ENCODE peak calls at places on chromosome 13, in six cellular contexts. K is fibroblast of pulmonary artery, A is astrocyte of the spinal cord, W is suprapubic skin, L is tibial nerve, C is fibroblast of the aortic adventitia. X is an unnamed sample.

GRCh38 chr13:114272977-114273376 is 8.4 kb upstream of the UPF3A start:
- DNase-seq in K (peak; percentile 11), A (no peak), W (no peak), L (no peak), C (no peak), X (no peak)

GRCh38 chr13:50616101-50616500 is 227.4 kb downstream of the DLEU7 start:
- DNase-seq in K (peak; percentile 55), A (peak; percentile 55), W (no peak), L (no peak), C (peak; percentile 60), X (no peak)

GRCh38 chr13:76643596-76643995 is 242.6 kb downstream of the KCTD12 start:
- DNase-seq in K (no peak), A (no peak), W (no peak), L (no peak), C (no peak), X (no peak)

GRCh38 chr13:24032252-24032651 is 128.3 kb upstream of the SPATA13 start:
- DNase-seq in K (peak; percentile 97), A (peak; percentile 45), W (no peak), L (no peak), C (peak; percentile 98), X (peak; percentile 86)

GRCh38 chr13:70856706-70857105 is 748.5 kb upstream of the KLHL1 start:
- DNase-seq in K (no peak), A (no peak), W (no peak), L (no peak), C (no peak), X (no peak)

GRCh38 chr13:79631260-79631659 is 150.3 kb downstream of the NDFIP2 start:
- DNase-seq in K (peak; percentile 89), A (peak; percentile 78), W (no peak), L (no peak), C (peak; percentile 94), X (peak; percentile 76)

GRCh38 chr13:50893211-50893852 is 16.3 kb upstream of the RNASEH2B start:
- DNase-seq in K (no peak), A (peak; percentile 71), W (no peak), L (no peak), C (peak; percentile 18), X (no peak)

GRCh38 chr13:29684441-29684840 is 89.0 kb upstream of the SLC7A1 start:
- DNase-seq in K (peak; percentile 44), A (peak; percentile 60), W (no peak), L (no peak), C (peak; percentile 73), X (no peak)

GRCh38 chr13:102940770-102941169 is 94.9 kb downstream of the ERCC5 start:
- DNase-seq in K (no peak), A (no peak), W (no peak), L (no peak), C (no peak), X (no peak)

GRCh38 chr13:29059837-29060236 is 239.7 kb downstream of the MTUS2 start:
- DNase-seq in K (no peak), A (no peak), W (no peak), L (no peak), C (no peak), X (no peak)

GRCh38 chr13:108200781-108201398 is 14.4 kb downstream of the LIG4 start:
- DNase-seq in K (peak; percentile 13), A (no peak), W (no peak), L (no peak), C (no peak), X (no peak)

GRCh38 chr13:81446441-81446840 is 1105.5 kb upstream of the SPRY2 start:
- DNase-seq in K (no peak), A (no peak), W (no peak), L (no peak), C (no peak), X (no peak)

GRCh38 chr13:75931116-75931515 is 295.0 kb downstream of the LMO7 start:
- DNase-seq in K (no peak), A (peak; percentile 52), W (no peak), L (no peak), C (no peak), X (no peak)

GRCh38 chr13:110644892-110645521 is 29.7 kb downstream of the NAXD start:
- DNase-seq in K (peak; percentile 61), A (peak; percentile 83), W (peak; percentile 76), L (no peak), C (peak; percentile 54), X (peak; percentile 4)

GRCh38 chr13:24668955-24669354 is 11.3 kb upstream of the ATP12A start:
- DNase-seq in K (no peak), A (no peak), W (no peak), L (no peak), C (no peak), X (no peak)

GRCh38 chr13:20148501-20149183 is 12.2 kb downstream of the GJA3 start:
- DNase-seq in K (no peak), A (no peak), W (no peak), L (no peak), C (no peak), X (no peak)

GRCh38 chr13:20901668-20902437 is 693 bp downstream of the XPO4 start:
- DNase-seq in K (peak; percentile 26), A (peak; percentile 14), W (no peak), L (no peak), C (peak; percentile 7), X (no peak)

GRCh38 chr13:42266464-42266863 is 5.5 kb upstream of the AKAP11 start:
- DNase-seq in K (peak; percentile 76), A (peak; percentile 55), W (no peak), L (no peak), C (peak; percentile 63), X (no peak)

GRCh38 chr13:91349992-91350911 is 2.8 kb downstream of the MIR17HG start:
- DNase-seq in K (no peak), A (no peak), W (no peak), L (no peak), C (no peak), X (no peak)
- H3K4me3 ChIP-seq in K (peak overlapping the region; percentile 72), A (peak overlapping the region; percentile 72), W (no peak overlapping the region), L (no peak overlapping the region), C (peak overlapping the region; percentile 75), X (peak overlapping the region; percentile 59)

DNA sequence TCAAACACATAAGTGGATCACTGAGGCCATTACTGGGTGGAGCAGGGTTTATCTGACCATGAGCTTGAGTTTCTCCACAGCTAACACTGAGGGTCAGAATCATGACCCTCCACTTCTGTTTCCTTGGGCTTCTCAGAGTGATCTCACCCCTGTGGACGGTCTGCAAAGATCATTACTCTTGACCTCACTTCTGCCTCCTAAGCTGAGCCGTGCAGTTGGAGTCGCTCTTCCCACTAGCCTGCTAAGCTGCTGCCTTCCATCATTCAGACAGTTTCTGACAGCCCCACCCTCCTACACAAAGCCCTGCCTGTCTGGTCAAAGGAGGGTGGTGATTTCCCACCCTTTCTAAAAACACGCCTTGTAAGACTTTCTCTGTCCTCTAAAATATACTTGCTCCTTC is 9.3 kb upstream of the FRY start:
- DNase-seq in K (no peak), A (no peak), W (no peak), L (no peak), C (no peak), X (no peak)
- TF ChIP-seq CTCF in K (no peak), A (no peak), W (no peak), L (no peak), C (no peak), X (no peak)

DNA sequence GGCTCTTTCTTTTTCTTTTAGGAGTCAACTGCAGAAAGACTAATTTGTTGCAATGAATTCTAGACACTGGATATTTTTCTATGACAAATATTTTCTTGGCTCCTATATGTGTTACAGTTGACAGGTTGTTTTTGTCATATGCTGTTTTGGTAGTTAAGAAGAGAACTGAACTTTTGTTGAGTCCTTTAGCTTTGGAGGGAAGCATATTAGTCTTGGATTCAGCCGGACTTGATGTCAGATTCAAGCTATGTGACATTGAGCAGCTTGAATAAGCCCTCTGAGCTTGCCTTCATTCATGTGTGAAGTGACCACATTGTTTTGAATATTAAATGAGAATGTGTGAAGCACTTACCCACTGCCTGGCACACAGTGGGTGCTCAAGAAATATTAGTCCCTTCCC is 181.9 kb upstream of the RNF113B start:
- DNase-seq in K (no peak), A (no peak), W (no peak), L (no peak), C (no peak), X (no peak)
- H3K4me3 ChIP-seq in K (no peak overlapping the region), A (no peak overlapping the region), W (no peak overlapping the region), L (no peak overlapping the region), C (no peak overlapping the region), X (no peak overlapping the region)

GRCh38 chr13:74080762-74081161 is 53.4 kb downstream of the KLF12 start:
- DNase-seq in K (no peak), A (no peak), W (no peak), L (no peak), C (no peak), X (no peak)

GRCh38 chr13:74077375-74077774 is 56.8 kb downstream of the KLF12 start:
- DNase-seq in K (no peak), A (no peak), W (no peak), L (no peak), C (no peak), X (no peak)

GRCh38 chr13:74073231-74073630 is 61.0 kb downstream of the KLF12 start:
- DNase-seq in K (no peak), A (no peak), W (no peak), L (no peak), C (no peak), X (no peak)

GRCh38 chr13:74074723-74075122 is 59.5 kb downstream of the KLF12 start:
- DNase-seq in K (peak; percentile 66), A (no peak), W (no peak), L (no peak), C (peak; percentile 71), X (no peak)

GRCh38 chr13:74077847-74078246 is 56.4 kb downstream of the KLF12 start:
- DNase-seq in K (peak; percentile 28), A (peak; percentile 59), W (no peak), L (no peak), C (peak; percentile 34), X (no peak)
- TF ChIP-seq CTCF in K (no peak), A (no peak), W (no peak), L (no peak), C (no peak), X (no peak)

GRCh38 chr13:46179576-46180368 is 2.2 kb downstream of the LCP1 start:
- DNase-seq in K (no peak), A (no peak), W (no peak), L (no peak), C (no peak), X (no peak)

GRCh38 chr13:46176756-46177155 is 5.2 kb downstream of the LCP1 start:
- DNase-seq in K (no peak), A (no peak), W (no peak), L (no peak), C (no peak), X (no peak)

GRCh38 chr13:46180393-46180792 is 1.6 kb downstream of the LCP1 start:
- DNase-seq in K (no peak), A (no peak), W (no peak), L (no peak), C (no peak), X (no peak)

GRCh38 chr13:46178821-46179220 is 3.2 kb downstream of the LCP1 start:
- DNase-seq in K (no peak), A (no peak), W (no peak), L (no peak), C (no peak), X (no peak)

DNA sequence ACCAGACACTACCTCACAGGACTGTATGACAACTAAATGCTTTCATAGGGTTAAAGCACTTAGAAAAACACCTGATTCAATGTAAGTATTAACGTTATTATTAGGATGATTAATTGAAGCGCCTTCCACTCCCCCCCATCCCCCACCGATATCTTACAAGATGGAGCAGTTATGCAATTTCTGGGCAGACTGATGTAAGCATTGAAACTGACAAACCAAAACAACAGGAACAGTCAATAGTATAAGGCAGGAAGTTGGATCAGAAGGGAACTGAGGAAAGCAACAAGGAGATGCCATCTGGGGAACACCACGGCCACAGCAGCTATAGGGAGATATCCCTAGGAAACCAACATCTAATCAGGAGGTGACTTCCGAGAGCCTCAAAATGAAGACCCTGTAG is 3.8 kb downstream of the LCP1 start:
- DNase-seq in K (no peak), A (no peak), W (no peak), L (no peak), C (no peak), X (no peak)
- H3K4me3 ChIP-seq in K (no peak overlapping the region), A (no peak overlapping the region), W (no peak overlapping the region), L (no peak overlapping the region), C (no peak overlapping the region), X (no peak overlapping the region)

X was measured in AG09309.